ENCODE peak calls at places on chromosomes 3 and 15, in four cellular contexts. H, A, I and K are unnamed samples.

GRCh38 chr3:138625707-138626365 is 17.3 kb downstream of the FAIM start:
- DNase-seq in A (peak; percentile 41), I (no peak), H (no peak), K (peak; percentile 45)

GRCh38 chr15:76162784-76163428 is 103.1 kb downstream of the TMEM266 start:
- DNase-seq in H (no peak), A (no peak), I (no peak), K (no peak)

GRCh38 chr3:125148016-125148812 is 64.3 kb downstream of the SLC12A8 start:
- DNase-seq in H (no peak), I (no peak), A (peak; percentile 42), K (no peak)

GRCh38 chr15:44695274-44695673 is 15.8 kb downstream of the PATL2 start:
- DNase-seq in A (no peak), H (no peak), I (no peak), K (no peak)

GRCh38 chr3:123098411-123099330 is 31.8 kb downstream of the PDIA5 start:
- DNase-seq in I (no peak), A (peak; percentile 73), H (no peak), K (no peak)

GRCh38 chr3:134312873-134313838 is 61.1 kb downstream of the AMOTL2 start:
- DNase-seq in H (peak; percentile 73), I (peak; percentile 23), A (peak; percentile 82), K (no peak)

GRCh38 chr3:194715022-194715800 is 29.5 kb downstream of the FAM43A start:
- DNase-seq in I (no peak), A (no peak), H (no peak), K (no peak)

GRCh38 chr15:46709461-46709860 is 1007.8 kb upstream of the SEMA6D start:
- DNase-seq in I (no peak), H (no peak), A (no peak), K (no peak)

GRCh38 chr3:61417352-61417751 is 144.0 kb upstream of the PTPRG start:
- DNase-seq in I (no peak), H (no peak), A (peak; percentile 19), K (no peak)

GRCh38 chr3:45225465-45226205 is 452 bp downstream of the TMEM158 start:
- DNase-seq in H (peak; percentile 6), I (no peak), A (peak; percentile 27), K (no peak)

GRCh38 chr3:27487383-27487782 is 3.2 kb upstream of the SLC4A7 start:
- DNase-seq in H (no peak), I (no peak), A (peak; percentile 36), K (no peak)

GRCh38 chr15:67025719-67026118 is 39.7 kb upstream of the SMAD3 start:
- DNase-seq in H (peak; percentile 71), I (no peak), A (peak; percentile 90), K (no peak)

GRCh38 chr3:47082519-47082918 is 81.4 kb downstream of the SETD2 start:
- DNase-seq in A (no peak), I (no peak), H (no peak), K (no peak)

GRCh38 chr3:126961191-126961790 is 21.6 kb upstream of the PLXNA1 start:
- DNase-seq in A (peak; percentile 89), H (no peak), I (no peak), K (no peak)

GRCh38 chr3:10160346-10160745 is 4.4 kb upstream of the IRAK2 start:
- DNase-seq in H (no peak), I (no peak), A (peak; percentile 68), K (no peak)

GRCh38 chr15:63107895-63108546 is 13.6 kb upstream of the LACTB start:
- DNase-seq in H (peak; percentile 99), I (no peak), A (peak; percentile 100), K (no peak)

GRCh38 chr15:51623386-51623938 is 891 bp upstream of the DMXL2 start:
- DNase-seq in H (peak; percentile 73), A (no peak), I (no peak), K (peak; percentile 18)

GRCh38 chr3:29385056-29385455 is 104.2 kb downstream of the RBMS3 start:
- DNase-seq in H (no peak), I (no peak), A (peak; percentile 81), K (no peak)